ENCODE peak calls at places on chromosomes 13 and 19, in nine cellular contexts. B is thoracic aorta; K is glutamatergic neuron; T is activated CD8-positive, alpha-beta T cell treated with anti-CD3 and anti-CD28 coated beads for 36 hours; S is nephron progenitor cell; O is HFF-Myc; U is vagina; I is cardiac muscle cell; G is epithelial cell of esophagus. L is an unnamed sample.

GRCh38 chr13:31786011-31786410 is 46.7 kb downstream of the RXFP2 start:
- DNase-seq in B (no peak), K (no peak), T (no peak), S (no peak), O (no peak), U (no peak), I (peak; percentile 74), G (peak; percentile 63), L (no peak)

GRCh38 chr13:80444240-80445015 is 103.5 kb upstream of the SPRY2 start:
- DNase-seq in B (no peak), K (no peak), T (no peak), S (no peak), O (no peak), U (no peak), I (no peak), G (no peak), L (no peak)

GRCh38 chr19:28961772-28962500 is 251.0 kb downstream of the UQCRFS1 start:
- DNase-seq in B (no peak), K (no peak), T (no peak), S (no peak), O (no peak), U (no peak), I (peak; percentile 75), G (no peak), L (no peak)

GRCh38 chr13:24557121-24557520 is 44.5 kb upstream of the PARP4 start:
- DNase-seq in B (no peak), K (no peak), T (no peak), S (no peak), O (peak; percentile 36), U (no peak), I (peak; percentile 29), G (no peak), L (no peak)

GRCh38 chr19:17409990-17410389 is 4.6 kb upstream of the BST2 start:
- DNase-seq in B (no peak), K (no peak), T (no peak), S (no peak), O (no peak), U (no peak), I (peak; percentile 29), G (no peak), L (no peak)

GRCh38 chr19:43552616-43553015 is 19.6 kb downstream of the ZNF575 start:
- DNase-seq in B (no peak), K (no peak), T (no peak), S (no peak), O (no peak), U (no peak), I (no peak), G (no peak), L (no peak)

GRCh38 chr19:34305221-34306058 is 51.1 kb downstream of the GARRE1 start:
- DNase-seq in B (no peak), K (no peak), T (no peak), S (no peak), O (no peak), U (no peak), I (peak; percentile 38), G (no peak), L (no peak)

GRCh38 chr13:77698211-77699058 is 948 bp downstream of the SLAIN1 start:
- DNase-seq in B (no peak), K (peak; percentile 75), T (peak; percentile 66), S (peak; percentile 70), O (no peak), U (no peak), I (no peak), G (no peak), L (peak; percentile 71)

GRCh38 chr19:3275068-3275582 is 50.7 kb downstream of the CELF5 start:
- DNase-seq in B (no peak), K (peak; percentile 87), T (peak; percentile 69), S (peak; percentile 72), O (no peak), U (no peak), I (no peak), G (no peak), L (peak; percentile 85)
- TF ChIP-seq CTCF in B (no peak), K (no peak), T (no peak), S (peak; percentile 42), O (no peak), U (no peak), I (peak; percentile 62), G (peak; percentile 38), L (peak; percentile 62)

GRCh38 chr13:35191883-35192282 is 249.8 kb downstream of the NBEA start:
- DNase-seq in B (no peak), K (no peak), T (no peak), S (no peak), O (peak; percentile 72), U (no peak), I (no peak), G (no peak), L (no peak)
- TF ChIP-seq CTCF in B (no peak), K (no peak), T (no peak), S (no peak), O (no peak), U (no peak), I (no peak), G (no peak), L (no peak)

GRCh38 chr13:81676008-81676407 is 1335.1 kb upstream of the SPRY2 start:
- DNase-seq in B (no peak), K (no peak), T (no peak), S (no peak), O (no peak), U (no peak), I (no peak), G (no peak), L (no peak)
- TF ChIP-seq CTCF in B (no peak), K (no peak), T (no peak), S (no peak), O (no peak), U (no peak), I (no peak), G (no peak), L (no peak)

GRCh38 chr19:41815301-41815700 is 18.9 kb downstream of the CEACAM3 start:
- DNase-seq in B (no peak), K (no peak), T (no peak), S (no peak), O (no peak), U (no peak), I (no peak), G (no peak), L (no peak)

GRCh38 chr19:41816761-41817160 is 20.4 kb downstream of the CEACAM3 start:
- DNase-seq in B (no peak), K (no peak), T (no peak), S (no peak), O (no peak), U (no peak), I (no peak), G (no peak), L (no peak)

GRCh38 chr19:41821003-41821735 is 23.3 kb downstream of the LYPD4 start:
- DNase-seq in B (no peak), K (peak; percentile 37), T (peak; percentile 63), S (peak; percentile 22), O (no peak), U (no peak), I (peak; percentile 40), G (peak; percentile 63), L (peak; percentile 81)
- TF ChIP-seq CTCF in B (peak; percentile 18), K (peak; percentile 84), T (peak; percentile 93), S (peak; percentile 22), O (peak; percentile 63), U (peak; percentile 9), I (peak; percentile 62), G (peak; percentile 74), L (peak; percentile 71)

DNA sequence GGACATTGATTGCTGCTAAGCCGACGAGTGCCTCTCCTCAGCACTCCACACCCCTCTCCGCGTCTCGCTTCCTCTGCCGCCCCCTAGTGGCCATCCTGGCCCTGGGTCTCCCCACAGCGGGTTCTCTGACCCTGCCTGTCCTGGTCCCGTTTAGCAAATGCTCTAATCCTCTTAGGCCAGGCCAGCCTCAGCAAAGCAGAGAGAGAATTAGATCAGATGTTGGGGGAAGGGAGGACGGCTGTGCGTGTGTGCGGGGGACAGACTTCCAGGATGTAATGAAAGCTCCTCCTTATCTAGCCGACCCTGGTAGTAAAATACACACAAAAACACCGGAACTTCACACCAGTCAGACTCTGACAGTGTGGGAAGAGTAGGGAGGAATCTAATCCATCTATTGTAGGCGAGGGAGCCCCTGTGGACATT is 4.5 kb downstream of the TPRX2 start:
- DNase-seq in B (peak; percentile 11), K (peak; percentile 98), T (peak; percentile 88), S (peak; percentile 98), O (peak; percentile 31), U (no peak), I (peak; percentile 81), G (peak; percentile 66), L (peak; percentile 91)
- TF ChIP-seq CTCF in B (peak; percentile 88), K (peak; percentile 97), T (peak; percentile 96), S (peak; percentile 98), O (peak; percentile 99), U (peak; percentile 64), I (peak; percentile 99), G (peak; percentile 89), L (peak; percentile 93)

GRCh38 chr19:36113895-36114762 is 546 bp downstream of the POLR2I start:
- DNase-seq in B (no peak), K (peak; percentile 41), T (peak; percentile 43), S (peak; percentile 24), O (no peak), U (peak; percentile 90), I (peak; percentile 43), G (peak; percentile 51), L (peak; percentile 47)
- TF ChIP-seq CTCF in B (no peak), K (no peak), T (no peak), S (no peak), O (peak; percentile 2), U (no peak), I (no peak), G (peak; percentile 45), L (no peak)

L was measured in GM20000.